ENCODE peak calls at places on chromosomes 12 and 14, in six cellular contexts. A is AML-193; N is activated CD4-positive, alpha-beta memory T cell treated with anti-CD3 and anti-CD28 coated beads for 36 hours; X is endothelial cell; E is cardiac fibroblast; P is hypothalamus. G is an unnamed sample.

GRCh38 chr12:5123921-5124320 is 80.2 kb downstream of the KCNA5 start:
- DNase-seq in A (no peak), P (no peak), N (no peak), X (no peak), E (no peak), G (no peak)

GRCh38 chr12:26271024-26271423 is 75.7 kb downstream of the SSPN start:
- DNase-seq in A (peak; percentile 5), E (peak; percentile 66), P (no peak), X (no peak), N (no peak), G (no peak)

GRCh38 chr12:75623631-75624118 is 112.3 kb upstream of the KRR1 start:
- DNase-seq in N (no peak), P (no peak), E (peak; percentile 90), A (peak; percentile 10), X (no peak), G (no peak)

GRCh38 chr12:65769880-65770279 is 54.4 kb upstream of the HMGA2 start:
- DNase-seq in N (no peak), A (no peak), E (no peak), X (no peak), P (no peak), G (no peak)

GRCh38 chr12:68850390-68850789 is 42.4 kb downstream of the MDM2 start:
- DNase-seq in N (no peak), P (no peak), X (no peak), A (no peak), E (no peak), G (no peak)

GRCh38 chr14:31854508-31855075 is 222.5 kb upstream of the ARHGAP5 start:
- DNase-seq in A (no peak), P (no peak), N (no peak), X (no peak), E (no peak), G (no peak)

GRCh38 chr12:132489078-132489601 is 811 bp upstream of the FBRSL1 start:
- DNase-seq in N (peak; percentile 76), P (no peak), A (peak; percentile 14), E (no peak), X (peak; percentile 35), G (peak; percentile 50)

GRCh38 chr12:13591488-13591887 is 389.9 kb downstream of the GRIN2B start:
- DNase-seq in P (no peak), E (no peak), X (no peak), A (no peak), N (no peak), G (no peak)

GRCh38 chr12:103887738-103888137 is 42.5 kb upstream of the HSP90B1 start:
- DNase-seq in A (no peak), P (no peak), X (no peak), E (no peak), N (no peak), G (no peak)

GRCh38 chr12:28026701-28027100 is 54.2 kb upstream of the PTHLH start:
- DNase-seq in P (no peak), N (no peak), E (no peak), X (no peak), A (no peak), G (no peak)

GRCh38 chr12:47397664-47398281 is 308.1 kb downstream of the RPAP3 start:
- DNase-seq in E (peak; percentile 84), X (no peak), N (peak; percentile 64), P (no peak), A (peak; percentile 45), G (no peak)

GRCh38 chr14:96821501-96821900 is 24.3 kb downstream of the VRK1 start:
- DNase-seq in A (no peak), E (no peak), P (no peak), X (no peak), N (no peak), G (no peak)

GRCh38 chr12:68495666-68496065 is 115.0 kb upstream of the RAP1B start:
- DNase-seq in N (no peak), A (no peak), P (no peak), E (peak; percentile 63), X (no peak), G (no peak)

GRCh38 chr12:20000229-20000869 is 368.0 kb upstream of the PDE3A start:
- DNase-seq in E (no peak), N (no peak), X (no peak), P (no peak), A (no peak), G (no peak)

GRCh38 chr14:27040552-27040951 is 442.7 kb upstream of the NOVA1 start:
- DNase-seq in X (no peak), A (no peak), N (no peak), E (no peak), P (no peak), G (no peak)

GRCh38 chr12:42705863-42706262 is 116.3 kb upstream of the PRICKLE1 start:
- DNase-seq in A (no peak), P (no peak), N (no peak), X (no peak), E (peak; percentile 95), G (no peak)

GRCh38 chr12:72995616-72996015 is 723.4 kb downstream of the TRHDE start:
- DNase-seq in P (no peak), E (no peak), X (no peak), A (no peak), N (no peak), G (no peak)

GRCh38 chr12:43676183-43676813 is 82.3 kb downstream of the PUS7L start:
- DNase-seq in N (no peak), X (peak; percentile 24), P (no peak), A (peak; percentile 51), E (peak; percentile 20), G (no peak)

GRCh38 chr14:75514673-75515630 is 7.3 kb upstream of the BATF start:
- DNase-seq in E (peak; percentile 32), P (no peak), N (peak; percentile 77), X (no peak), A (peak; percentile 82), G (peak; percentile 45)

GRCh38 chr12:53062977-53063707 is 13.3 kb downstream of the TNS2 start:
- DNase-seq in E (no peak), A (no peak), N (no peak), X (no peak), P (no peak), G (no peak)

GRCh38 chr12:104578453-104578852 is 121.7 kb downstream of the CHST11 start:
- DNase-seq in P (peak; percentile 25), A (no peak), N (peak; percentile 72), X (no peak), E (peak; percentile 89), G (peak; percentile 47)

GRCh38 chr12:111753144-111753881 is 13.4 kb upstream of the ALDH2 start:
- DNase-seq in E (peak; percentile 59), A (peak; percentile 13), P (peak; percentile 32), N (no peak), X (peak; percentile 67), G (no peak)

GRCh38 chr12:76083761-76084276 is 666 bp downstream of the NAP1L1 start:
- DNase-seq in E (peak; percentile 63), N (peak; percentile 84), X (peak; percentile 81), P (peak; percentile 68), A (peak; percentile 47), G (peak; percentile 61)

GRCh38 chr14:92651106-92651792 is 97.2 kb downstream of the LGMN start:
- DNase-seq in A (peak; percentile 60), X (no peak), P (peak; percentile 16), N (peak; percentile 90), E (no peak), G (peak; percentile 88)

GRCh38 chr12:15334225-15334624 is 11.9 kb downstream of the PTPRO start:
- DNase-seq in N (no peak), X (no peak), E (peak; percentile 32), P (no peak), A (no peak), G (no peak)

GRCh38 chr14:92944976-92945375 is 22.0 kb downstream of the CHGA start:
- DNase-seq in A (no peak), X (no peak), P (no peak), N (no peak), E (no peak), G (no peak)

GRCh38 chr14:95425369-95426115 is 90.9 kb downstream of the SYNE3 start:
- DNase-seq in A (no peak), P (no peak), E (no peak), X (no peak), N (no peak), G (no peak)

GRCh38 chr14:55245657-55246268 is 25.5 kb upstream of the FBXO34 start:
- DNase-seq in X (peak; percentile 34), P (no peak), N (no peak), A (peak; percentile 12), E (peak; percentile 55), G (no peak)

GRCh38 chr14:91237219-91237618 is 7.3 kb downstream of the GPR68 start:
- DNase-seq in A (no peak), X (no peak), P (no peak), E (peak; percentile 71), N (no peak), G (no peak)

GRCh38 chr12:102953221-102953620 is 4.3 kb upstream of the ASCL1 start:
- DNase-seq in E (no peak), N (no peak), A (no peak), P (no peak), X (no peak), G (no peak)

GRCh38 chr12:49482095-49483051 is 56.5 kb upstream of the KCNH3 start:
- DNase-seq in E (peak; percentile 39), A (peak; percentile 22), P (no peak), N (no peak), X (no peak), G (no peak)

GRCh38 chr12:39122562-39123204 is 217.3 kb upstream of the CPNE8 start:
- DNase-seq in E (no peak), P (no peak), A (no peak), N (no peak), X (no peak), G (no peak)

GRCh38 chr12:89073659-89074058 is 278.6 kb downstream of the DUSP6 start:
- DNase-seq in N (no peak), X (no peak), P (no peak), E (no peak), A (no peak), G (no peak)

GRCh38 chr12:51972849-51973273 is 21.4 kb downstream of the ACVR1B start:
- DNase-seq in X (no peak), A (peak; percentile 95), N (peak; percentile 85), P (peak; percentile 33), E (peak; percentile 86), G (peak; percentile 67)

GRCh38 chr12:5295966-5296365 is 135.9 kb upstream of the NTF3 start:
- DNase-seq in P (no peak), X (no peak), N (no peak), E (peak; percentile 3), A (no peak), G (no peak)

GRCh38 chr12:131089526-131090253 is 136.0 kb downstream of the ADGRD1 start:
- DNase-seq in N (peak; percentile 8), X (no peak), P (no peak), A (no peak), E (no peak), G (no peak)

GRCh38 chr12:67362526-67362925 is 93.4 kb downstream of the CAND1 start:
- DNase-seq in X (no peak), P (no peak), N (no peak), E (no peak), A (peak; percentile 0), G (no peak)

G was measured in stimulated activated CD8-positive, alpha-beta memory T cell treated with anti-CD3 and anti-CD28 coated beads, Interleukin-7, amount 100 ng/mL, for 48 hours.